ENCODE peak calls at places on chromosomes 6 and 20, in four cellular contexts. Y is prostate gland, N is colonic mucosa, L is upper lobe of right lung. S is an unnamed sample.

GRCh38 chr20:32685541-32686529 is 12.1 kb upstream of the C20orf203 start:
- DNase-seq in Y (no peak), N (no peak), L (no peak), S (peak; percentile 83)

GRCh38 chr6:34352305-34352937 is 40.0 kb downstream of the NUDT3 start:
- DNase-seq in Y (no peak), N (no peak), L (no peak), S (no peak)

GRCh38 chr6:70860920-70861319 is 95.9 kb downstream of the B3GAT2 start:
- DNase-seq in Y (no peak), N (no peak), L (no peak), S (no peak)

GRCh38 chr6:133583907-133584306 is 305.0 kb upstream of the TCF21 start:
- DNase-seq in Y (no peak), N (no peak), L (no peak), S (no peak)

GRCh38 chr20:1467355-1468116 is 887 bp upstream of the NSFL1C start:
- DNase-seq in Y (no peak), N (peak; percentile 66), L (no peak), S (no peak)

GRCh38 chr6:25635886-25636317 is 16.1 kb upstream of the SCGN start:
- DNase-seq in Y (no peak), N (no peak), L (no peak), S (peak; percentile 81)

GRCh38 chr6:1893470-1894130 is 283.9 kb downstream of the FOXC1 start:
- DNase-seq in Y (no peak), N (no peak), L (no peak), S (no peak)

GRCh38 chr20:46928580-46929132 is 34.0 kb downstream of the EYA2 start:
- DNase-seq in Y (no peak), N (no peak), L (no peak), S (no peak)

GRCh38 chr6:151089916-151090443 is 149.8 kb upstream of the AKAP12 start:
- DNase-seq in Y (no peak), N (no peak), L (no peak), S (no peak)

GRCh38 chr20:49161428-49162152 is 26.5 kb downstream of the STAU1 start:
- DNase-seq in Y (no peak), N (no peak), L (no peak), S (no peak)

GRCh38 chr6:28206527-28207243 is 18.4 kb upstream of the ZSCAN9 start:
- DNase-seq in Y (no peak), N (no peak), L (no peak), S (no peak)

GRCh38 chr6:144661101-144661806 is 376.1 kb downstream of the UTRN start:
- DNase-seq in Y (no peak), N (peak; percentile 87), L (no peak), S (peak; percentile 83)

GRCh38 chr6:108566406-108566805 is 5.7 kb downstream of the FOXO3 start:
- DNase-seq in Y (no peak), N (no peak), L (no peak), S (no peak)

GRCh38 chr6:108574457-108575149 is 13.9 kb downstream of the FOXO3 start:
- DNase-seq in Y (peak; percentile 36), N (no peak), L (no peak), S (no peak)

GRCh38 chr6:108568101-108568500 is 7.4 kb downstream of the FOXO3 start:
- DNase-seq in Y (no peak), N (no peak), L (no peak), S (no peak)

GRCh38 chr6:108565893-108566292 is 5.2 kb downstream of the FOXO3 start:
- DNase-seq in Y (no peak), N (peak; percentile 44), L (no peak), S (no peak)

GRCh38 chr6:108570518-108570917 is 9.8 kb downstream of the FOXO3 start:
- DNase-seq in Y (no peak), N (no peak), L (no peak), S (no peak)
- TF ChIP-seq CTCF in Y (no peak), N (no peak), L (no peak), S (no peak)

GRCh38 chr6:31355540-31355988 is 1.4 kb downstream of the HLA-B start:
- DNase-seq in Y (no peak), N (no peak), L (no peak), S (no peak)

GRCh38 chr6:31354788-31355539 is 2.0 kb downstream of the HLA-B start:
- DNase-seq in Y (no peak), N (no peak), L (no peak), S (no peak)

GRCh38 chr6:31352497-31353368 is 4.2 kb downstream of the HLA-B start:
- DNase-seq in Y (no peak), N (no peak), L (no peak), S (no peak)

GRCh38 chr6:31353508-31353907 is 3.5 kb downstream of the HLA-B start:
- DNase-seq in Y (no peak), N (no peak), L (no peak), S (no peak)

DNA sequence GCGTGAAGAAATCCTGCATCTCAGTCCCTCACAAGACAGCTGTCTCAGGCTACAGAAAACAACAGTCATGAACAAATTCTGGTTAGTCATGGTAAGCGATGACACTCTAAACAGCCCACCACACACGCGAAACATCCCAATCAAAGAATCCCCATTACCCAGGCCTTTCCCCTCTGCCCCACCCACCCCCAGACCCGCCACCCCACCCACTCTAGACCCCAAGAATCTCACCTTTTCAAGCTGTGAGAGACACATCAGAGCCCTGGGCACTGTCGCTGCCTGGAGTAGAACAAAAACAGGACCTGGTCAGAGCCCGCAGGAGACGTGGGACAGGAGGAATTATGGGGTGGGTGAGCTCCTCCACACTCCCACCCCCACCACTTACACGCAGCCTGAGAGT is 2.7 kb downstream of the HLA-B start:
- DNase-seq in Y (no peak), N (no peak), L (no peak), S (no peak)
- H3K4me3 ChIP-seq in Y (no peak overlapping the region), N (peak overlapping the region; percentile 52), L (peak overlapping the region; percentile 67), S (no peak overlapping the region)

DNA sequence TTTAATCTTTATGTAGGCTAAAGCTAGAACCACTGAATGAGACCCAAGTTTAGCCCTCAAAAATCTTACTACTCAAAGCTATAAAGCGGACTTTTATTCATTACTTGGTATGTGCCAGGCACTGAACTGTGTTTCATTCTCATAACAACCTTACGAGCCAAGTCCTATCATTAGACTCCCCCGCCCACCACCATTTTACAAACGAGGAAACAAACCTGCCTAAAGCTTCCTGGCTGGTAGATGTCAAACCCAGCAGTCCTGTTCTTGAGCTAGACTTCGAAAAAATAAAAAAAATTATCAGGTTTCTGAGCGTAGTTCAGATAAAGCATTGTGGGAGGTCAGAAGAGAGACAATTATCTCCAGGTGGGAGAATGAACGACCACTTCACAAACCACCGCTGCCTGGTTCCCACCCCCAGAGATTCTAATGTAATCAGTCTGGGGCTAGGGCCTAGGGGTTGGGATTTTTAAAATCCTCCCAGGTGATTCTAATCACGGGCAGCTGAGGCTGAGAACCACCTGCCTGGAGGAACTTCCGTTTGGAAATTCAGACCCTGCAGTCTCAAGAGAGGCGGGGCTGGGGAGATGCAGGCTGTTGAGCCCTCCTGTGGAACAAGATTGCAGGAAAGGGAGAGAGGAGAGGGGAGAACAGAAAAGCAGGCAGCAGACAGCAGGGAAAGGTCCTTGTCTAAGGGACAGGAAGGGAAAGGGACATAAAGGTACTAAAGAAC is 8.6 kb downstream of the ADTRP start:
- DNase-seq in Y (no peak), N (peak; percentile 54), L (no peak), S (no peak)
- H3K4me1 ChIP-seq in Y (no peaks in the 10 kb centered on the region), N (peaks cover 4% of the 10 kb centered on the region), L (peaks cover 19% of the 10 kb centered on the region), S (peaks cover 22% of the 10 kb centered on the region)

GRCh38 chr6:136921936-136922679 is at the start of gene SLC35D3:
- DNase-seq in Y (no peak), N (no peak), L (no peak), S (peak; percentile 53)
- TF ChIP-seq CTCF in Y (no peak), N (no peak), L (no peak), S (no peak)

GRCh38 chr20:16283307-16283706 is 289.9 kb downstream of the KIF16B start:
- DNase-seq in Y (no peak), N (no peak), L (no peak), S (no peak)

GRCh38 chr20:16286601-16287000 is 286.6 kb downstream of the KIF16B start:
- DNase-seq in Y (no peak), N (no peak), L (no peak), S (no peak)

GRCh38 chr20:16284385-16285100 is 288.7 kb downstream of the KIF16B start:
- DNase-seq in Y (no peak), N (no peak), L (no peak), S (no peak)

GRCh38 chr20:16280219-16280618 is 293.0 kb downstream of the KIF16B start:
- DNase-seq in Y (no peak), N (no peak), L (no peak), S (no peak)

GRCh38 chr20:16283978-16284377 is 289.3 kb downstream of the KIF16B start:
- DNase-seq in Y (no peak), N (no peak), L (no peak), S (no peak)
- H3K4me3 ChIP-seq in Y (no peak overlapping the region), N (no peak overlapping the region), L (no peak overlapping the region), S (no peak overlapping the region)

GRCh38 chr6:158853072-158853871 is 34.1 kb upstream of the EZR start:
- DNase-seq in Y (peak; percentile 86), N (peak; percentile 95), L (peak; percentile 92), S (peak; percentile 95)
- H3K4me1 ChIP-seq in Y (peaks cover 5% of the 10 kb centered on the region), N (peaks cover 8% of the 10 kb centered on the region), L (peaks cover 27% of the 10 kb centered on the region), S (peaks cover 64% of the 10 kb centered on the region)

DNA sequence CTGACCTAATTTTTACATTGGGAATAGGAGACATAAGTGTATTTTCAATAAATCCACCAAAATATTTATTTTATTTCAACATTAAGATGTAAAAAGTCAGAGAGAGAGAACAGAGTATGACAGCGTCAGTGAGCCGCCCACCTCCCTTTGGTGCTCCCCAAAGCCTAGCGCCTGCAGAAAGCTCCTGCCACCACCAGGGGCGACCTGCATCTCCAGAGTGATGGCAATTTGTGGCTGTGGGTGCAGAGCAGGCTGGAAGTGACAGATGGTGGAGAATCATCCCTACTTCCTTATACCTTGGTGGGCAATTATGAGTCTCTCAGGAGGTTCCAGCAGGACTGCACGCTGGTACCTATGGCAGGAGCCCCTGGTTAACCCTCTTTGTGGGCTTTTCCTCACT is 87.3 kb downstream of the PTPRT start:
- DNase-seq in Y (no peak), N (no peak), L (no peak), S (peak; percentile 48)
- TF ChIP-seq CTCF in Y (no peak), N (no peak), L (no peak), S (peak; percentile 40)

DNA sequence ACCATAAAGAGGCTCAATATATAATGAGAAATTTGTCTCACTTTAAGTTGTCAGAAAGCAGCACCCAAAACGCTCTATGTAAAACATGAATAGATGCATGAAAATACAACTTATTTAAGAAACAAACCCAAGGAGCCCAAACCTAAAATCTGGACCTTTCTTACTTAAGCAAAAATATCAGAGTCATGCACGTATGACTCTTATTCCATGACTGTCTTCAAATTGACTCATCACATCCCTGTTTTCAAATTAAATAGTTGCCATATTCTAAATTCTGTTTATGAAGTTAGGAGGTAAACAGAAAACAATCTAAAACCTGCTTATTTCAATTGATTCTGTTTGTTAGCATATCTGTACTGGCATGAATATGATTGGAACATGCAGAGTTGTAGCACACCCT is 42.2 kb downstream of the ANKRD6 start:
- DNase-seq in Y (no peak), N (no peak), L (no peak), S (no peak)
- H3K4me3 ChIP-seq in Y (no peak overlapping the region), N (no peak overlapping the region), L (no peak overlapping the region), S (no peak overlapping the region)

GRCh38 chr20:53937929-53938367 is 132.4 kb downstream of the BCAS1 start:
- DNase-seq in Y (no peak), N (no peak), L (peak; percentile 73), S (no peak)
- H3K4me1 ChIP-seq in Y (peaks cover 2% of the 10 kb centered on the region), N (peaks cover 16% of the 10 kb centered on the region), L (peaks cover 44% of the 10 kb centered on the region), S (peaks cover 30% of the 10 kb centered on the region)